ENCODE peak calls at places on chromosomes 5 and 9, in eight cellular contexts. One of them, this sample, is unnamed.

GRCh38 chr9:13690595-13690994 is 411.1 kb upstream of the MPDZ start:
- DNase-seq in naive thymus-derived CD4-positive, alpha-beta T cell: no peak
- DNase-seq in CD8-positive, alpha-beta T cell: no peak
- DNase-seq in B cell: no peak
- DNase-seq in fibroblast of villous mesenchyme: no peak
- DNase-seq in A549: no peak
- DNase-seq in HCT116: no peak
- DNase-seq in ELF-1: no peak
- DNase-seq in this sample: no peak

GRCh38 chr5:153122416-153122815 is 368.1 kb upstream of the GRIA1 start:
- DNase-seq in naive thymus-derived CD4-positive, alpha-beta T cell: no peak
- DNase-seq in CD8-positive, alpha-beta T cell: no peak
- DNase-seq in B cell: no peak
- DNase-seq in fibroblast of villous mesenchyme: no peak
- DNase-seq in A549: no peak
- DNase-seq in HCT116: no peak
- DNase-seq in ELF-1: no peak
- DNase-seq in this sample: no peak

GRCh38 chr5:94228791-94229190 is 389.6 kb downstream of the KIAA0825 start:
- DNase-seq in naive thymus-derived CD4-positive, alpha-beta T cell: no peak
- DNase-seq in CD8-positive, alpha-beta T cell: no peak
- DNase-seq in B cell: no peak
- DNase-seq in fibroblast of villous mesenchyme: no peak
- DNase-seq in A549: no peak
- DNase-seq in HCT116: no peak
- DNase-seq in ELF-1: peak
- DNase-seq in this sample: no peak

GRCh38 chr9:74760031-74760700 is 127.6 kb downstream of the TRPM6 start:
- DNase-seq in naive thymus-derived CD4-positive, alpha-beta T cell: no peak
- DNase-seq in CD8-positive, alpha-beta T cell: no peak
- DNase-seq in B cell: no peak
- DNase-seq in fibroblast of villous mesenchyme: peak
- DNase-seq in A549: peak
- DNase-seq in HCT116: no peak
- DNase-seq in ELF-1: no peak
- DNase-seq in this sample: no peak

GRCh38 chr5:158273035-158273434 is 414.1 kb upstream of the CLINT1 start:
- DNase-seq in naive thymus-derived CD4-positive, alpha-beta T cell: no peak
- DNase-seq in CD8-positive, alpha-beta T cell: no peak
- DNase-seq in B cell: no peak
- DNase-seq in fibroblast of villous mesenchyme: no peak
- DNase-seq in A549: no peak
- DNase-seq in HCT116: no peak
- DNase-seq in ELF-1: peak
- DNase-seq in this sample: no peak

GRCh38 chr5:176647870-176648466 is 684 bp downstream of the TSPAN17 start:
- DNase-seq in naive thymus-derived CD4-positive, alpha-beta T cell: no peak
- DNase-seq in CD8-positive, alpha-beta T cell: peak
- DNase-seq in B cell: no peak
- DNase-seq in fibroblast of villous mesenchyme: peak
- DNase-seq in A549: no peak
- DNase-seq in HCT116: no peak
- DNase-seq in ELF-1: no peak
- DNase-seq in this sample: peak

GRCh38 chr9:5425006-5425628 is 12.6 kb downstream of the PLGRKT start:
- DNase-seq in naive thymus-derived CD4-positive, alpha-beta T cell: peak
- DNase-seq in CD8-positive, alpha-beta T cell: no peak
- DNase-seq in B cell: no peak
- DNase-seq in fibroblast of villous mesenchyme: peak
- DNase-seq in A549: peak
- DNase-seq in HCT116: no peak
- DNase-seq in ELF-1: no peak
- DNase-seq in this sample: peak

GRCh38 chr5:143577554-143577953 is 174.1 kb upstream of the NR3C1 start:
- DNase-seq in naive thymus-derived CD4-positive, alpha-beta T cell: no peak
- DNase-seq in CD8-positive, alpha-beta T cell: no peak
- DNase-seq in B cell: no peak
- DNase-seq in fibroblast of villous mesenchyme: no peak
- DNase-seq in A549: no peak
- DNase-seq in HCT116: no peak
- DNase-seq in ELF-1: no peak
- DNase-seq in this sample: no peak

GRCh38 chr9:107739601-107740082 is 250.1 kb upstream of the KLF4 start:
- DNase-seq in naive thymus-derived CD4-positive, alpha-beta T cell: no peak
- DNase-seq in CD8-positive, alpha-beta T cell: no peak
- DNase-seq in B cell: no peak
- DNase-seq in fibroblast of villous mesenchyme: peak
- DNase-seq in A549: no peak
- DNase-seq in HCT116: no peak
- DNase-seq in ELF-1: no peak
- DNase-seq in this sample: no peak

GRCh38 chr5:58294598-58295298 is 165.1 kb downstream of the PLK2 start:
- DNase-seq in naive thymus-derived CD4-positive, alpha-beta T cell: no peak
- DNase-seq in CD8-positive, alpha-beta T cell: no peak
- DNase-seq in B cell: no peak
- DNase-seq in fibroblast of villous mesenchyme: no peak
- DNase-seq in A549: no peak
- DNase-seq in HCT116: no peak
- DNase-seq in ELF-1: no peak
- DNase-seq in this sample: no peak

GRCh38 chr5:158414780-158415179 is 555.8 kb upstream of the CLINT1 start:
- DNase-seq in naive thymus-derived CD4-positive, alpha-beta T cell: no peak
- DNase-seq in CD8-positive, alpha-beta T cell: no peak
- DNase-seq in B cell: no peak
- DNase-seq in fibroblast of villous mesenchyme: peak
- DNase-seq in A549: peak
- DNase-seq in HCT116: no peak
- DNase-seq in ELF-1: no peak
- DNase-seq in this sample: no peak

GRCh38 chr5:66989286-66989685 is 207.3 kb downstream of the CD180 start:
- DNase-seq in naive thymus-derived CD4-positive, alpha-beta T cell: no peak
- DNase-seq in CD8-positive, alpha-beta T cell: no peak
- DNase-seq in B cell: no peak
- DNase-seq in fibroblast of villous mesenchyme: no peak
- DNase-seq in A549: no peak
- DNase-seq in HCT116: no peak
- DNase-seq in ELF-1: peak
- DNase-seq in this sample: no peak

GRCh38 chr5:32276173-32276853 is 36.4 kb downstream of the MTMR12 start:
- DNase-seq in naive thymus-derived CD4-positive, alpha-beta T cell: peak
- DNase-seq in CD8-positive, alpha-beta T cell: no peak
- DNase-seq in B cell: no peak
- DNase-seq in fibroblast of villous mesenchyme: no peak
- DNase-seq in A549: peak
- DNase-seq in HCT116: no peak
- DNase-seq in ELF-1: peak
- DNase-seq in this sample: no peak

GRCh38 chr5:19891658-19892057 is 96.3 kb downstream of the CDH18 start:
- DNase-seq in naive thymus-derived CD4-positive, alpha-beta T cell: no peak
- DNase-seq in CD8-positive, alpha-beta T cell: no peak
- DNase-seq in B cell: no peak
- DNase-seq in fibroblast of villous mesenchyme: peak
- DNase-seq in A549: no peak
- DNase-seq in HCT116: no peak
- DNase-seq in ELF-1: no peak
- DNase-seq in this sample: no peak

GRCh38 chr9:7578951-7579743 is 220.4 kb downstream of the DMAC1 start:
- DNase-seq in naive thymus-derived CD4-positive, alpha-beta T cell: no peak
- DNase-seq in CD8-positive, alpha-beta T cell: no peak
- DNase-seq in B cell: no peak
- DNase-seq in fibroblast of villous mesenchyme: no peak
- DNase-seq in A549: no peak
- DNase-seq in HCT116: no peak
- DNase-seq in ELF-1: no peak
- DNase-seq in this sample: no peak

GRCh38 chr9:123455187-123455586 is 99.2 kb downstream of the CRB2 start:
- DNase-seq in naive thymus-derived CD4-positive, alpha-beta T cell: no peak
- DNase-seq in CD8-positive, alpha-beta T cell: no peak
- DNase-seq in B cell: no peak
- DNase-seq in fibroblast of villous mesenchyme: no peak
- DNase-seq in A549: no peak
- DNase-seq in HCT116: no peak
- DNase-seq in ELF-1: no peak
- DNase-seq in this sample: no peak

GRCh38 chr5:136674178-136674577 is 308.8 kb upstream of the TRPC7 start:
- DNase-seq in naive thymus-derived CD4-positive, alpha-beta T cell: no peak
- DNase-seq in CD8-positive, alpha-beta T cell: no peak
- DNase-seq in B cell: no peak
- DNase-seq in fibroblast of villous mesenchyme: no peak
- DNase-seq in A549: no peak
- DNase-seq in HCT116: no peak
- DNase-seq in ELF-1: no peak
- DNase-seq in this sample: no peak

GRCh38 chr5:159412284-159413046 is 82.2 kb upstream of the IL12B start:
- DNase-seq in naive thymus-derived CD4-positive, alpha-beta T cell: peak
- DNase-seq in CD8-positive, alpha-beta T cell: peak
- DNase-seq in B cell: peak
- DNase-seq in fibroblast of villous mesenchyme: peak
- DNase-seq in A549: no peak
- DNase-seq in HCT116: no peak
- DNase-seq in ELF-1: no peak
- DNase-seq in this sample: no peak

GRCh38 chr5:133049726-133050048 is 2.1 kb upstream of the HSPA4 start:
- DNase-seq in naive thymus-derived CD4-positive, alpha-beta T cell: no peak
- DNase-seq in CD8-positive, alpha-beta T cell: no peak
- DNase-seq in B cell: no peak
- DNase-seq in fibroblast of villous mesenchyme: no peak
- DNase-seq in A549: peak
- DNase-seq in HCT116: no peak
- DNase-seq in ELF-1: no peak
- DNase-seq in this sample: peak

GRCh38 chr5:81207009-81207408 is 26.1 kb upstream of the CKMT2 start:
- DNase-seq in naive thymus-derived CD4-positive, alpha-beta T cell: no peak
- DNase-seq in CD8-positive, alpha-beta T cell: no peak
- DNase-seq in B cell: no peak
- DNase-seq in fibroblast of villous mesenchyme: peak
- DNase-seq in A549: peak
- DNase-seq in HCT116: no peak
- DNase-seq in ELF-1: no peak
- DNase-seq in this sample: no peak

GRCh38 chr5:146018461-146019375 is 82.3 kb downstream of the SH3RF2 start:
- DNase-seq in naive thymus-derived CD4-positive, alpha-beta T cell: no peak
- DNase-seq in CD8-positive, alpha-beta T cell: no peak
- DNase-seq in B cell: no peak
- DNase-seq in fibroblast of villous mesenchyme: no peak
- DNase-seq in A549: no peak
- DNase-seq in HCT116: no peak
- DNase-seq in ELF-1: no peak
- DNase-seq in this sample: no peak

GRCh38 chr5:98583572-98583971 is 189.9 kb upstream of the RGMB start:
- DNase-seq in naive thymus-derived CD4-positive, alpha-beta T cell: no peak
- DNase-seq in CD8-positive, alpha-beta T cell: no peak
- DNase-seq in B cell: no peak
- DNase-seq in fibroblast of villous mesenchyme: no peak
- DNase-seq in A549: no peak
- DNase-seq in HCT116: no peak
- DNase-seq in ELF-1: no peak
- DNase-seq in this sample: no peak

GRCh38 chr5:82106806-82107205 is 135.0 kb downstream of the ATG10 start:
- DNase-seq in naive thymus-derived CD4-positive, alpha-beta T cell: no peak
- DNase-seq in CD8-positive, alpha-beta T cell: no peak
- DNase-seq in B cell: no peak
- DNase-seq in fibroblast of villous mesenchyme: peak
- DNase-seq in A549: no peak
- DNase-seq in HCT116: no peak
- DNase-seq in ELF-1: no peak
- DNase-seq in this sample: no peak

GRCh38 chr5:169080352-169080938 is 220.5 kb downstream of the SLIT3 start:
- DNase-seq in naive thymus-derived CD4-positive, alpha-beta T cell: no peak
- DNase-seq in CD8-positive, alpha-beta T cell: no peak
- DNase-seq in B cell: no peak
- DNase-seq in fibroblast of villous mesenchyme: no peak
- DNase-seq in A549: no peak
- DNase-seq in HCT116: no peak
- DNase-seq in ELF-1: peak
- DNase-seq in this sample: no peak

This sample was measured in SK-N-DZ.